ENCODE peak calls at places on chromosomes 13 and 19, in four cellular contexts. E is GM12865, B is kidney, N is lower leg skin. Y is an unnamed sample.

GRCh38 chr19:42487025-42487797 is 41.1 kb downstream of the CEACAM1 start:
- DNase-seq in E (no peak), B (no peak), N (no peak), Y (no peak)

GRCh38 chr19:2032296-2032941 is 16.9 kb upstream of the BTBD2 start:
- DNase-seq in E (no peak), B (peak), N (peak), Y (no peak)

GRCh38 chr13:72864142-72865035 is 82.5 kb downstream of the PIBF1 start:
- DNase-seq in E (peak), B (no peak), N (no peak), Y (peak)

GRCh38 chr13:40190656-40191100 is 475.8 kb downstream of the FOXO1 start:
- DNase-seq in E (peak), B (no peak), N (no peak), Y (no peak)

GRCh38 chr19:48329167-48329891 is 4.0 kb downstream of the EMP3 start:
- DNase-seq in E (peak), B (no peak), N (no peak), Y (no peak)

GRCh38 chr19:13646758-13647157 is 117.6 kb upstream of the MRI1 start:
- DNase-seq in E (no peak), B (no peak), N (no peak), Y (no peak)

GRCh38 chr13:51534075-51534817 is 50.0 kb upstream of the WDFY2 start:
- DNase-seq in E (peak), B (no peak), N (no peak), Y (no peak)

GRCh38 chr13:96141032-96141431 is 51.1 kb downstream of the HS6ST3 start:
- DNase-seq in E (peak), B (no peak), N (no peak), Y (no peak)

GRCh38 chr13:92315265-92315664 is 911.3 kb upstream of the GPC6 start:
- DNase-seq in E (peak), B (no peak), N (no peak), Y (no peak)

GRCh38 chr19:5131866-5132561 is 163.1 kb downstream of the KDM4B start:
- DNase-seq in E (peak), B (no peak), N (no peak), Y (no peak)

GRCh38 chr19:19776206-19777008 is 43.5 kb upstream of the ZNF14 start:
- DNase-seq in E (peak), B (peak), N (peak), Y (peak)

GRCh38 chr19:51186323-51186722 is 38.6 kb upstream of the CD33 start:
- DNase-seq in E (no peak), B (no peak), N (no peak), Y (no peak)

GRCh38 chr13:92224825-92225224 is 826.4 kb downstream of the GPC5 start:
- DNase-seq in E (no peak), B (no peak), N (no peak), Y (no peak)

GRCh38 chr13:97621631-97622030 is 187.7 kb downstream of the RAP2A start:
- DNase-seq in E (no peak), B (no peak), N (no peak), Y (no peak)

GRCh38 chr19:47848425-47848824 is 10.6 kb upstream of the TPRX2 start:
- DNase-seq in E (no peak), B (no peak), N (no peak), Y (no peak)

GRCh38 chr19:18989316-18989715 is 44.0 kb downstream of the SUGP2 start:
- DNase-seq in E (no peak), B (no peak), N (no peak), Y (no peak)

GRCh38 chr13:35987572-35988513 is 143.3 kb downstream of the DCLK1 start:
- DNase-seq in E (no peak), B (no peak), N (no peak), Y (no peak)

GRCh38 chr19:41299755-41300089 is 10.2 kb upstream of the CCDC97 start:
- DNase-seq in E (no peak), B (no peak), N (peak), Y (no peak)

GRCh38 chr19:49997709-49998108 is 27.5 kb downstream of the VRK3 start:
- DNase-seq in E (peak), B (no peak), N (no peak), Y (peak)
- TF ChIP-seq CTCF in E (no peak), B (no peak), N (no peak), Y (no peak)

GRCh38 chr13:90867336-90867683 is 480.2 kb upstream of the MIR17HG start:
- DNase-seq in E (peak), B (peak), N (peak), Y (peak)
- TF ChIP-seq CTCF in E (peak), B (peak), N (no peak), Y (peak)

DNA sequence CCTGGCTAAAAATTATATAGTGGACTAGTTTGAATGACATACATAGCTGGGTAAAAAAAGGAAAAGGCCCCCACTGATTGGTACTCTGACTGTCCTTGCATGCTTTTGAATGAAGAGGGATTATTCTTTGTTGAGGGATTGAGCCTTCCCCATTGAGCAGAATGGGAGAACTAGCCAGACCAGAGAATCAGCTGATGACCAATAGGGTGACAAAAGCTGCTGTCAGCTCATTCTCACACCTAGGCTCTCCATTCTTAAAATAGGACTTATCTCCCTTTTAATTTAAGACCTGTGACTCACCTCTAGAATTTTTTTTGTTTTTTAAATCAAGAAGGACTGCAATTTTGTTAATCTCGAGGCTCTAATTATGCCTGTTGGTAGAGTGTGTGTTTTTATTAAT is 79.3 kb downstream of the CRYL1 start:
- DNase-seq in E (no peak), B (no peak), N (no peak), Y (no peak)
- TF ChIP-seq CTCF in E (no peak), B (no peak), N (no peak), Y (no peak)

DNA sequence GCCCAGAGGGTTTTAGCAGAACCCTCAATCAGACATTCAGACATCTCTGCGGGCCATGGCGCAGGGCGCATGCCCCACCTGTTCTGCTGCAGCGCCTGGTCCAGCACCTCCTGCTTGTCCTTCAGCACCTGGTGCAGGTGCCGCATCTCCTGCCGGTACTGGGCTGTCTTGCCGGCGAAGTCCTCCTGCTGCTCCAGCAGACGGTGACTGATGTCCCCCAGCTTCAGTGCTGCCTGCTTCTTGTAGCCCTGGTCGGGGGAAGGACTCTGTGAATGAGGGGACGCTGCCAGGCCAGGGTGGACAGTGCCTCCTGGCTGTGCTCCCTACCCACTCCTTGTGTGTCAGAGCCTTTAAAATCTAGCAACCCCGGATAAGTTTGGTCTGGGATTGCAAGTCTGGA is 12.2 kb upstream of the SLC7A9 start:
- DNase-seq in E (no peak), B (no peak), N (peak), Y (peak)
- TF ChIP-seq CTCF in E (no peak), B (no peak), N (no peak), Y (no peak)

GRCh38 chr19:10748924-10749434 is 31.1 kb downstream of the DNM2 start:
- DNase-seq in E (no peak), B (peak), N (no peak), Y (no peak)
- TF ChIP-seq CTCF in E (no peak), B (no peak), N (no peak), Y (no peak)

Y was measured in GM13977.